ENCODE peak calls at places on chromosomes 3 and 15, in six cellular contexts. L is mesendoderm, N is IMR-90, M is trophoblast cell, V is mesenchymal stem cell, C is H1. K is an unnamed sample.

GRCh38 chr3:127221062-127222035 is 28.4 kb downstream of the PRR23E start:
- DNase-seq in L (no peak), N (no peak), M (no peak), V (no peak), C (no peak), K (no peak)

GRCh38 chr3:114627760-114628159 is 333.9 kb downstream of the TIGIT start:
- DNase-seq in L (no peak), N (peak), M (peak), V (peak), C (no peak), K (no peak)

GRCh38 chr3:66577804-66578203 is 77.0 kb upstream of the LRIG1 start:
- DNase-seq in L (no peak), N (no peak), M (no peak), V (no peak), C (no peak), K (no peak)

GRCh38 chr3:15051531-15051930 is 13.6 kb downstream of the MRPS25 start:
- DNase-seq in L (peak), N (peak), M (peak), V (peak), C (peak), K (no peak)

GRCh38 chr15:79028411-79028964 is 62.1 kb downstream of the RASGRF1 start:
- DNase-seq in L (peak), N (peak), M (peak), V (peak), C (peak), K (peak)

GRCh38 chr15:54820811-54821210 is 375.9 kb downstream of the RSL24D1 start:
- DNase-seq in L (no peak), N (no peak), M (no peak), V (no peak), C (no peak), K (no peak)

GRCh38 chr3:48271763-48272498 is 31.0 kb downstream of the ZNF589 start:
- DNase-seq in L (peak), N (no peak), M (no peak), V (no peak), C (no peak), K (no peak)

GRCh38 chr3:162007722-162008121 is 511.1 kb downstream of the OTOL1 start:
- DNase-seq in L (no peak), N (no peak), M (no peak), V (no peak), C (no peak), K (no peak)

GRCh38 chr3:127694467-127695215 is 21.9 kb downstream of the ABTB1 start:
- DNase-seq in L (peak), N (peak), M (peak), V (no peak), C (no peak), K (no peak)

GRCh38 chr3:64642327-64643151 is 45.3 kb downstream of the ADAMTS9 start:
- DNase-seq in L (peak), N (no peak), M (no peak), V (peak), C (no peak), K (peak)

GRCh38 chr15:79015416-79015815 is 70.6 kb upstream of the CTSH start:
- DNase-seq in L (no peak), N (no peak), M (no peak), V (no peak), C (no peak), K (no peak)

GRCh38 chr3:9508781-9509180 is 44.8 kb downstream of the LHFPL4 start:
- DNase-seq in L (peak), N (no peak), M (peak), V (no peak), C (no peak), K (no peak)

GRCh38 chr3:97009427-97010019 is 195.1 kb downstream of the EPHA6 start:
- DNase-seq in L (peak), N (no peak), M (no peak), V (no peak), C (no peak), K (peak)

GRCh38 chr3:16448691-16449090 is 64.8 kb downstream of the RFTN1 start:
- DNase-seq in L (peak), N (peak), M (peak), V (peak), C (no peak), K (no peak)

GRCh38 chr3:19455546-19455945 is 307.2 kb downstream of the KCNH8 start:
- DNase-seq in L (no peak), N (no peak), M (no peak), V (no peak), C (no peak), K (no peak)

DNA sequence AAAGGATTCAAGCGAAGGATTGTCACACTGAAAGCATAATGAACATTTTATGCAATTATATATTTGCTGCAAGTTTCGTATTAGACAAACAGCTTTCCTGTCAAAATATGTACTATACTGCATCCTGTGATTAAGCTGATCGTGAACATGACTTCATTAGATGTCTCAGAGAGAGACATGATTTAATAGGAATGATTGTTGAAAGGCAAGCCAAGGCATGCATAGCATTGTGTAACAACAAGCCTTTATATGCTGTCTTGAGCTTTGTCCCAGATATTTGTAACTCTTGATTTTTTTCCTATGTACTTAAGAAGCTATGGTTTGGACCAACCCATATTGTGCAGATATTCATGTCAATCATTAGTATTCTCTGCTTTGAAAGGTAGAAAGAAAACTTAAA is 309.1 kb downstream of the KCNH8 start:
- DNase-seq in L (no peak), N (no peak), M (peak), V (no peak), C (no peak), K (no peak)
- H3K4me3 ChIP-seq in L (no peak), N (no peak), M (no peak), V (no peak), C (no peak), K (no peak)

GRCh38 chr3:138761002-138761401 is 73.7 kb downstream of the PIK3CB start:
- DNase-seq in L (no peak), N (no peak), M (no peak), V (no peak), C (no peak), K (no peak)
- H3K4ac ChIP-seq in L (no peak), N (no peak), M (no peak), V (no peak), C (no peak), K (no peak)

GRCh38 chr15:70435369-70435768 is 328.0 kb downstream of the UACA start:
- DNase-seq in L (no peak), N (no peak), M (peak), V (no peak), C (no peak), K (no peak)

GRCh38 chr15:70437882-70438331 is 325.5 kb downstream of the UACA start:
- DNase-seq in L (peak), N (no peak), M (peak), V (no peak), C (no peak), K (no peak)

GRCh38 chr15:70436428-70436827 is 326.9 kb downstream of the UACA start:
- DNase-seq in L (no peak), N (no peak), M (peak), V (no peak), C (no peak), K (no peak)

GRCh38 chr15:70437089-70437488 is 326.3 kb downstream of the UACA start:
- DNase-seq in L (no peak), N (no peak), M (no peak), V (no peak), C (no peak), K (no peak)

DNA sequence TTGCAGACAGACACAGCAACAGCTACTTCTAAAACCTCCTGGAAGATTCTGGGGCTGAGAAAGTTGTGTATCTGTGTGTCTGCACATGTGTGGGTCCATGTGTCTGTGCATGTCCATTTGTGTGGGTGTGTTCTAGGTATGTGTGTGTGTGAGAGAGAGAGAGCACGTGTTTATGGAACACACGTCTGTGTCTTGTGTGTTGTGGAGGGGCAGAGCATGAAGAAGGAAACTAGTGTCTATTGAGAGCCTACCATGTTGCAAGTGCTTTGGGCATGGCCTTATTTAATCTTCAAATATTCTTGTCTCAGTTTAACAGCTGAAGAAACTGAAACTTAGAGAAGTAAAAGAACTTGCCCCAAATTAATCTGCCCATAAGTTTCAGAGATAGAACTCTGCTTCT is 327.5 kb downstream of the UACA start:
- DNase-seq in L (no peak), N (no peak), M (no peak), V (no peak), C (no peak), K (no peak)
- H3K9ac ChIP-seq in L (no peak), N (no peak), M (no peak), V (no peak), C (no peak), K (no peak)

GRCh38 chr15:61132211-61132610 is 96.9 kb downstream of the RORA start:
- DNase-seq in L (no peak), N (no peak), M (no peak), V (no peak), C (no peak), K (no peak)
- H3K4me3 ChIP-seq in L (no peak), N (no peak), M (no peak), V (no peak), C (no peak), K (no peak)

K was measured in neuronal stem cell.